ENCODE peak calls at places on chromosomes 2 and 18, in five cellular contexts. One of them, this sample, is unnamed.

GRCh38 chr2:143429932-143430331 is 300.7 kb downstream of the ARHGAP15 start:
- DNase-seq in astrocyte of the hippocampus: peak; percentile 61
- DNase-seq in iPS DF 6.9: no peak
- DNase-seq in H54: no peak
- DNase-seq in dermis blood vessel endothelial cell: peak; percentile 1
- DNase-seq in this sample: no peak

GRCh38 chr2:134819334-134819733 is 19.1 kb upstream of the ACMSD start:
- DNase-seq in astrocyte of the hippocampus: peak; percentile 71
- DNase-seq in iPS DF 6.9: no peak
- DNase-seq in H54: peak; percentile 54
- DNase-seq in dermis blood vessel endothelial cell: peak; percentile 11
- DNase-seq in this sample: peak; percentile 79

GRCh38 chr2:44075536-44075935 is 79.7 kb upstream of the LRPPRC start:
- DNase-seq in astrocyte of the hippocampus: peak; percentile 73
- DNase-seq in iPS DF 6.9: no peak
- DNase-seq in H54: no peak
- DNase-seq in dermis blood vessel endothelial cell: no peak
- DNase-seq in this sample: no peak

GRCh38 chr2:168700615-168701245 is 101.7 kb upstream of the NOSTRIN start:
- DNase-seq in astrocyte of the hippocampus: peak; percentile 36
- DNase-seq in iPS DF 6.9: no peak
- DNase-seq in H54: no peak
- DNase-seq in dermis blood vessel endothelial cell: no peak
- DNase-seq in this sample: no peak

GRCh38 chr2:221590861-221591260 is 18.8 kb upstream of the EPHA4 start:
- DNase-seq in astrocyte of the hippocampus: no peak
- DNase-seq in iPS DF 6.9: no peak
- DNase-seq in H54: no peak
- DNase-seq in dermis blood vessel endothelial cell: no peak
- DNase-seq in this sample: no peak

GRCh38 chr2:190678444-190679162 is 29.7 kb downstream of the NAB1 start:
- DNase-seq in astrocyte of the hippocampus: no peak
- DNase-seq in iPS DF 6.9: no peak
- DNase-seq in H54: no peak
- DNase-seq in dermis blood vessel endothelial cell: peak; percentile 65
- DNase-seq in this sample: no peak

GRCh38 chr2:173652731-173653426 is 298.2 kb downstream of the CDCA7 start:
- DNase-seq in astrocyte of the hippocampus: peak; percentile 92
- DNase-seq in iPS DF 6.9: no peak
- DNase-seq in H54: peak; percentile 45
- DNase-seq in dermis blood vessel endothelial cell: peak; percentile 62
- DNase-seq in this sample: peak; percentile 87

GRCh38 chr18:55395811-55396210 is 192.2 kb downstream of the TCF4 start:
- DNase-seq in astrocyte of the hippocampus: no peak
- DNase-seq in iPS DF 6.9: no peak
- DNase-seq in H54: no peak
- DNase-seq in dermis blood vessel endothelial cell: no peak
- DNase-seq in this sample: no peak

GRCh38 chr18:46738491-46738890 is 18.4 kb downstream of the ST8SIA5 start:
- DNase-seq in astrocyte of the hippocampus: no peak
- DNase-seq in iPS DF 6.9: no peak
- DNase-seq in H54: no peak
- DNase-seq in dermis blood vessel endothelial cell: no peak
- DNase-seq in this sample: no peak

GRCh38 chr2:177165103-177165583 is 47.5 kb upstream of the HNRNPA3 start:
- DNase-seq in astrocyte of the hippocampus: peak; percentile 65
- DNase-seq in iPS DF 6.9: no peak
- DNase-seq in H54: no peak
- DNase-seq in dermis blood vessel endothelial cell: peak; percentile 67
- DNase-seq in this sample: peak; percentile 31

This sample was measured in PC-9.